ENCODE peak calls at places on chromosomes 13 and 19, in eight cellular contexts. One of them, this sample, is unnamed.

GRCh38 chr19:50875795-50876422 is 2.7 kb downstream of the KLK2 start:
- DNase-seq in pancreas: no peak
- DNase-seq in T-helper 2 cell treated with Interferon-gamma antibody and Interleukin-4, amounts not matched to agents 5 μg/mL and 100 μg/mL, for 36 hours: no peak
- DNase-seq in RCC 7860: no peak
- DNase-seq in ureter: no peak
- DNase-seq in esophagus squamous epithelium: no peak
- DNase-seq in T-helper 9 cell: no peak
- DNase-seq in IMR-90: no peak
- DNase-seq in this sample: no peak

GRCh38 chr13:35016362-35017148 is 74.5 kb downstream of the NBEA start:
- DNase-seq in IMR-90: no peak
- DNase-seq in esophagus squamous epithelium: no peak
- DNase-seq in pancreas: no peak
- DNase-seq in T-helper 2 cell treated with Interferon-gamma antibody and Interleukin-4, amounts not matched to agents 5 μg/mL and 100 μg/mL, for 36 hours: no peak
- DNase-seq in T-helper 9 cell: no peak
- DNase-seq in RCC 7860: no peak
- DNase-seq in ureter: no peak
- DNase-seq in this sample: no peak

GRCh38 chr13:33918199-33918932 is 100.4 kb downstream of the RFC3 start:
- DNase-seq in RCC 7860: peak; percentile 67
- DNase-seq in ureter: no peak
- DNase-seq in esophagus squamous epithelium: no peak
- DNase-seq in IMR-90: peak; percentile 71
- DNase-seq in pancreas: no peak
- DNase-seq in T-helper 9 cell: no peak
- DNase-seq in T-helper 2 cell treated with Interferon-gamma antibody and Interleukin-4, amounts not matched to agents 5 μg/mL and 100 μg/mL, for 36 hours: no peak
- DNase-seq in this sample: no peak

GRCh38 chr13:104289400-104289799 is 1223.2 kb upstream of the SLC10A2 start:
- DNase-seq in T-helper 2 cell treated with Interferon-gamma antibody and Interleukin-4, amounts not matched to agents 5 μg/mL and 100 μg/mL, for 36 hours: no peak
- DNase-seq in RCC 7860: no peak
- DNase-seq in esophagus squamous epithelium: no peak
- DNase-seq in ureter: no peak
- DNase-seq in IMR-90: no peak
- DNase-seq in T-helper 9 cell: no peak
- DNase-seq in pancreas: no peak
- DNase-seq in this sample: no peak

GRCh38 chr19:17098326-17098725 is 22.7 kb downstream of the MYO9B start:
- DNase-seq in pancreas: no peak
- DNase-seq in T-helper 2 cell treated with Interferon-gamma antibody and Interleukin-4, amounts not matched to agents 5 μg/mL and 100 μg/mL, for 36 hours: no peak
- DNase-seq in ureter: no peak
- DNase-seq in T-helper 9 cell: no peak
- DNase-seq in esophagus squamous epithelium: no peak
- DNase-seq in IMR-90: peak; percentile 34
- DNase-seq in RCC 7860: no peak
- DNase-seq in this sample: no peak

GRCh38 chr19:1985588-1986356 is 29.7 kb downstream of the BTBD2 start:
- DNase-seq in RCC 7860: no peak
- DNase-seq in IMR-90: no peak
- DNase-seq in esophagus squamous epithelium: no peak
- DNase-seq in ureter: no peak
- DNase-seq in T-helper 9 cell: no peak
- DNase-seq in T-helper 2 cell treated with Interferon-gamma antibody and Interleukin-4, amounts not matched to agents 5 μg/mL and 100 μg/mL, for 36 hours: no peak
- DNase-seq in pancreas: no peak
- DNase-seq in this sample: no peak

GRCh38 chr19:28553005-28553404 is 659.9 kb downstream of the UQCRFS1 start:
- DNase-seq in pancreas: no peak
- DNase-seq in ureter: no peak
- DNase-seq in esophagus squamous epithelium: no peak
- DNase-seq in T-helper 9 cell: no peak
- DNase-seq in RCC 7860: no peak
- DNase-seq in IMR-90: no peak
- DNase-seq in T-helper 2 cell treated with Interferon-gamma antibody and Interleukin-4, amounts not matched to agents 5 μg/mL and 100 μg/mL, for 36 hours: peak; percentile 7
- DNase-seq in this sample: no peak

GRCh38 chr13:98098511-98098910 is 44.4 kb upstream of the FARP1 start:
- DNase-seq in esophagus squamous epithelium: no peak
- DNase-seq in IMR-90: peak; percentile 78
- DNase-seq in T-helper 9 cell: no peak
- DNase-seq in pancreas: no peak
- DNase-seq in ureter: no peak
- DNase-seq in RCC 7860: no peak
- DNase-seq in T-helper 2 cell treated with Interferon-gamma antibody and Interleukin-4, amounts not matched to agents 5 μg/mL and 100 μg/mL, for 36 hours: no peak
- DNase-seq in this sample: no peak

GRCh38 chr19:6590458-6591319 is at the start of gene CD70:
- DNase-seq in T-helper 9 cell: peak; percentile 28
- DNase-seq in T-helper 2 cell treated with Interferon-gamma antibody and Interleukin-4, amounts not matched to agents 5 μg/mL and 100 μg/mL, for 36 hours: peak; percentile 75
- DNase-seq in pancreas: no peak
- DNase-seq in RCC 7860: peak; percentile 94
- DNase-seq in esophagus squamous epithelium: no peak
- DNase-seq in IMR-90: no peak
- DNase-seq in ureter: no peak
- DNase-seq in this sample: no peak

GRCh38 chr13:54660277-54660676 is 1631.7 kb downstream of the OLFM4 start:
- DNase-seq in ureter: no peak
- DNase-seq in IMR-90: no peak
- DNase-seq in pancreas: no peak
- DNase-seq in esophagus squamous epithelium: no peak
- DNase-seq in T-helper 9 cell: no peak
- DNase-seq in RCC 7860: no peak
- DNase-seq in T-helper 2 cell treated with Interferon-gamma antibody and Interleukin-4, amounts not matched to agents 5 μg/mL and 100 μg/mL, for 36 hours: no peak
- DNase-seq in this sample: no peak

GRCh38 chr13:40485611-40486517 is 180.6 kb downstream of the FOXO1 start:
- DNase-seq in esophagus squamous epithelium: no peak
- DNase-seq in pancreas: no peak
- DNase-seq in T-helper 9 cell: peak; percentile 53
- DNase-seq in T-helper 2 cell treated with Interferon-gamma antibody and Interleukin-4, amounts not matched to agents 5 μg/mL and 100 μg/mL, for 36 hours: peak; percentile 53
- DNase-seq in ureter: no peak
- DNase-seq in IMR-90: no peak
- DNase-seq in RCC 7860: no peak
- DNase-seq in this sample: no peak

GRCh38 chr13:110511509-110512181 is 49.9 kb downstream of the RAB20 start:
- DNase-seq in T-helper 2 cell treated with Interferon-gamma antibody and Interleukin-4, amounts not matched to agents 5 μg/mL and 100 μg/mL, for 36 hours: no peak
- DNase-seq in T-helper 9 cell: no peak
- DNase-seq in IMR-90: no peak
- DNase-seq in pancreas: no peak
- DNase-seq in ureter: no peak
- DNase-seq in esophagus squamous epithelium: no peak
- DNase-seq in RCC 7860: no peak
- DNase-seq in this sample: no peak

GRCh38 chr19:30069535-30070197 is 127.6 kb downstream of the URI1 start:
- DNase-seq in ureter: no peak
- DNase-seq in esophagus squamous epithelium: no peak
- DNase-seq in pancreas: no peak
- DNase-seq in T-helper 9 cell: no peak
- DNase-seq in IMR-90: no peak
- DNase-seq in T-helper 2 cell treated with Interferon-gamma antibody and Interleukin-4, amounts not matched to agents 5 μg/mL and 100 μg/mL, for 36 hours: no peak
- DNase-seq in RCC 7860: no peak
- DNase-seq in this sample: peak; percentile 71

GRCh38 chr19:398719-399118 is 10.2 kb downstream of the C2CD4C start:
- DNase-seq in pancreas: peak; percentile 4
- DNase-seq in IMR-90: no peak
- DNase-seq in esophagus squamous epithelium: no peak
- DNase-seq in T-helper 2 cell treated with Interferon-gamma antibody and Interleukin-4, amounts not matched to agents 5 μg/mL and 100 μg/mL, for 36 hours: no peak
- DNase-seq in RCC 7860: no peak
- DNase-seq in T-helper 9 cell: no peak
- DNase-seq in ureter: no peak
- DNase-seq in this sample: no peak

GRCh38 chr19:2503521-2504109 is 27.7 kb downstream of the GADD45B start:
- DNase-seq in T-helper 2 cell treated with Interferon-gamma antibody and Interleukin-4, amounts not matched to agents 5 μg/mL and 100 μg/mL, for 36 hours: peak; percentile 70
- DNase-seq in ureter: no peak
- DNase-seq in RCC 7860: peak; percentile 58
- DNase-seq in pancreas: no peak
- DNase-seq in esophagus squamous epithelium: no peak
- DNase-seq in IMR-90: peak; percentile 78
- DNase-seq in T-helper 9 cell: peak; percentile 65
- DNase-seq in this sample: no peak

GRCh38 chr13:42066542-42066941 is 18.1 kb downstream of the DGKH start:
- DNase-seq in T-helper 9 cell: no peak
- DNase-seq in pancreas: no peak
- DNase-seq in ureter: no peak
- DNase-seq in IMR-90: peak; percentile 97
- DNase-seq in esophagus squamous epithelium: no peak
- DNase-seq in T-helper 2 cell treated with Interferon-gamma antibody and Interleukin-4, amounts not matched to agents 5 μg/mL and 100 μg/mL, for 36 hours: no peak
- DNase-seq in RCC 7860: no peak
- DNase-seq in this sample: no peak

GRCh38 chr13:99417151-99417820 is 84.0 kb upstream of the TM9SF2 start:
- DNase-seq in T-helper 9 cell: no peak
- DNase-seq in pancreas: no peak
- DNase-seq in IMR-90: no peak
- DNase-seq in ureter: no peak
- DNase-seq in T-helper 2 cell treated with Interferon-gamma antibody and Interleukin-4, amounts not matched to agents 5 μg/mL and 100 μg/mL, for 36 hours: no peak
- DNase-seq in RCC 7860: no peak
- DNase-seq in esophagus squamous epithelium: no peak
- DNase-seq in this sample: peak; percentile 53

GRCh38 chr19:2449019-2449418 is 7.7 kb downstream of the LMNB2 start:
- DNase-seq in pancreas: no peak
- DNase-seq in T-helper 9 cell: no peak
- DNase-seq in RCC 7860: peak; percentile 4
- DNase-seq in IMR-90: no peak
- DNase-seq in T-helper 2 cell treated with Interferon-gamma antibody and Interleukin-4, amounts not matched to agents 5 μg/mL and 100 μg/mL, for 36 hours: no peak
- DNase-seq in esophagus squamous epithelium: no peak
- DNase-seq in ureter: no peak
- DNase-seq in this sample: no peak

GRCh38 chr19:584240-585001 is 5.3 kb upstream of the HCN2 start:
- DNase-seq in pancreas: no peak
- DNase-seq in T-helper 9 cell: peak; percentile 65
- DNase-seq in RCC 7860: no peak
- DNase-seq in T-helper 2 cell treated with Interferon-gamma antibody and Interleukin-4, amounts not matched to agents 5 μg/mL and 100 μg/mL, for 36 hours: peak; percentile 48
- DNase-seq in ureter: no peak
- DNase-seq in esophagus squamous epithelium: no peak
- DNase-seq in IMR-90: peak; percentile 27
- DNase-seq in this sample: no peak

GRCh38 chr13:112972867-112973576 is 4.0 kb downstream of the MCF2L start:
- DNase-seq in IMR-90: no peak
- DNase-seq in esophagus squamous epithelium: no peak
- DNase-seq in ureter: no peak
- DNase-seq in T-helper 9 cell: no peak
- DNase-seq in RCC 7860: no peak
- DNase-seq in pancreas: no peak
- DNase-seq in T-helper 2 cell treated with Interferon-gamma antibody and Interleukin-4, amounts not matched to agents 5 μg/mL and 100 μg/mL, for 36 hours: no peak
- DNase-seq in this sample: no peak

GRCh38 chr19:3024870-3025515 is 4.1 kb downstream of the TLE2 start:
- DNase-seq in T-helper 2 cell treated with Interferon-gamma antibody and Interleukin-4, amounts not matched to agents 5 μg/mL and 100 μg/mL, for 36 hours: no peak
- DNase-seq in ureter: no peak
- DNase-seq in IMR-90: no peak
- DNase-seq in pancreas: no peak
- DNase-seq in RCC 7860: no peak
- DNase-seq in T-helper 9 cell: no peak
- DNase-seq in esophagus squamous epithelium: no peak
- DNase-seq in this sample: no peak

GRCh38 chr19:246551-246950 is 44.7 kb downstream of the PLPP2 start:
- DNase-seq in RCC 7860: no peak
- DNase-seq in esophagus squamous epithelium: no peak
- DNase-seq in ureter: no peak
- DNase-seq in T-helper 2 cell treated with Interferon-gamma antibody and Interleukin-4, amounts not matched to agents 5 μg/mL and 100 μg/mL, for 36 hours: peak; percentile 27
- DNase-seq in pancreas: peak; percentile 29
- DNase-seq in IMR-90: no peak
- DNase-seq in T-helper 9 cell: no peak
- DNase-seq in this sample: no peak

GRCh38 chr19:14432817-14433453 is at the start of gene PKN1:
- DNase-seq in T-helper 2 cell treated with Interferon-gamma antibody and Interleukin-4, amounts not matched to agents 5 μg/mL and 100 μg/mL, for 36 hours: peak; percentile 62
- DNase-seq in ureter: no peak
- DNase-seq in esophagus squamous epithelium: no peak
- DNase-seq in IMR-90: no peak
- DNase-seq in T-helper 9 cell: peak; percentile 34
- DNase-seq in RCC 7860: no peak
- DNase-seq in pancreas: peak; percentile 50
- DNase-seq in this sample: no peak

GRCh38 chr13:100565291-100565690 is 23.3 kb downstream of the GGACT start:
- DNase-seq in T-helper 9 cell: no peak
- DNase-seq in RCC 7860: no peak
- DNase-seq in T-helper 2 cell treated with Interferon-gamma antibody and Interleukin-4, amounts not matched to agents 5 μg/mL and 100 μg/mL, for 36 hours: no peak
- DNase-seq in ureter: no peak
- DNase-seq in pancreas: no peak
- DNase-seq in IMR-90: no peak
- DNase-seq in esophagus squamous epithelium: no peak
- DNase-seq in this sample: no peak

GRCh38 chr19:16391301-16392055 is 66.9 kb downstream of the KLF2 start:
- DNase-seq in IMR-90: no peak
- DNase-seq in esophagus squamous epithelium: no peak
- DNase-seq in T-helper 9 cell: no peak
- DNase-seq in RCC 7860: no peak
- DNase-seq in T-helper 2 cell treated with Interferon-gamma antibody and Interleukin-4, amounts not matched to agents 5 μg/mL and 100 μg/mL, for 36 hours: no peak
- DNase-seq in pancreas: no peak
- DNase-seq in ureter: no peak
- DNase-seq in this sample: no peak

GRCh38 chr19:17659996-17660395 is 28.2 kb downstream of the UNC13A start:
- DNase-seq in ureter: no peak
- DNase-seq in pancreas: no peak
- DNase-seq in T-helper 9 cell: no peak
- DNase-seq in IMR-90: no peak
- DNase-seq in esophagus squamous epithelium: no peak
- DNase-seq in RCC 7860: no peak
- DNase-seq in T-helper 2 cell treated with Interferon-gamma antibody and Interleukin-4, amounts not matched to agents 5 μg/mL and 100 μg/mL, for 36 hours: no peak
- DNase-seq in this sample: no peak

GRCh38 chr19:36847968-36848367 is 2.7 kb upstream of the ZNF345 start:
- DNase-seq in T-helper 9 cell: no peak
- DNase-seq in T-helper 2 cell treated with Interferon-gamma antibody and Interleukin-4, amounts not matched to agents 5 μg/mL and 100 μg/mL, for 36 hours: no peak
- DNase-seq in IMR-90: no peak
- DNase-seq in RCC 7860: no peak
- DNase-seq in pancreas: no peak
- DNase-seq in esophagus squamous epithelium: no peak
- DNase-seq in ureter: no peak
- DNase-seq in this sample: no peak

GRCh38 chr13:94065741-94066140 is 413.7 kb downstream of the DCT start:
- DNase-seq in ureter: no peak
- DNase-seq in RCC 7860: peak; percentile 47
- DNase-seq in IMR-90: peak; percentile 78
- DNase-seq in pancreas: no peak
- DNase-seq in T-helper 9 cell: no peak
- DNase-seq in T-helper 2 cell treated with Interferon-gamma antibody and Interleukin-4, amounts not matched to agents 5 μg/mL and 100 μg/mL, for 36 hours: no peak
- DNase-seq in esophagus squamous epithelium: no peak
- DNase-seq in this sample: no peak

GRCh38 chr19:47813995-47814328 is 7.8 kb upstream of the CRX start:
- DNase-seq in IMR-90: no peak
- DNase-seq in T-helper 2 cell treated with Interferon-gamma antibody and Interleukin-4, amounts not matched to agents 5 μg/mL and 100 μg/mL, for 36 hours: no peak
- DNase-seq in esophagus squamous epithelium: no peak
- DNase-seq in T-helper 9 cell: no peak
- DNase-seq in ureter: no peak
- DNase-seq in pancreas: no peak
- DNase-seq in RCC 7860: no peak
- DNase-seq in this sample: no peak

GRCh38 chr19:42052241-42052863 is 17.7 kb downstream of the GRIK5 start:
- DNase-seq in ureter: no peak
- DNase-seq in T-helper 2 cell treated with Interferon-gamma antibody and Interleukin-4, amounts not matched to agents 5 μg/mL and 100 μg/mL, for 36 hours: no peak
- DNase-seq in RCC 7860: no peak
- DNase-seq in IMR-90: no peak
- DNase-seq in T-helper 9 cell: no peak
- DNase-seq in esophagus squamous epithelium: no peak
- DNase-seq in pancreas: no peak
- DNase-seq in this sample: no peak

GRCh38 chr19:29006057-29006735 is 206.8 kb downstream of the UQCRFS1 start:
- DNase-seq in IMR-90: peak; percentile 57
- DNase-seq in T-helper 2 cell treated with Interferon-gamma antibody and Interleukin-4, amounts not matched to agents 5 μg/mL and 100 μg/mL, for 36 hours: no peak
- DNase-seq in ureter: no peak
- DNase-seq in pancreas: no peak
- DNase-seq in esophagus squamous epithelium: no peak
- DNase-seq in RCC 7860: peak; percentile 44
- DNase-seq in T-helper 9 cell: no peak
- DNase-seq in this sample: no peak

GRCh38 chr19:17555929-17556813 is 722 bp downstream of the COLGALT1 start:
- DNase-seq in esophagus squamous epithelium: no peak
- DNase-seq in T-helper 9 cell: no peak
- DNase-seq in ureter: peak; percentile 72
- DNase-seq in RCC 7860: peak; percentile 42
- DNase-seq in pancreas: peak; percentile 62
- DNase-seq in T-helper 2 cell treated with Interferon-gamma antibody and Interleukin-4, amounts not matched to agents 5 μg/mL and 100 μg/mL, for 36 hours: peak; percentile 15
- DNase-seq in IMR-90: peak; percentile 44
- DNase-seq in this sample: no peak

GRCh38 chr13:112931028-112931934 is 37.7 kb upstream of the MCF2L start:
- DNase-seq in IMR-90: peak; percentile 76
- DNase-seq in ureter: no peak
- DNase-seq in esophagus squamous epithelium: no peak
- DNase-seq in pancreas: no peak
- DNase-seq in RCC 7860: peak; percentile 50
- DNase-seq in T-helper 9 cell: no peak
- DNase-seq in T-helper 2 cell treated with Interferon-gamma antibody and Interleukin-4, amounts not matched to agents 5 μg/mL and 100 μg/mL, for 36 hours: no peak
- DNase-seq in this sample: no peak

GRCh38 chr19:45464861-45465427 is 2.9 kb upstream of the FOSB start:
- DNase-seq in esophagus squamous epithelium: no peak
- DNase-seq in IMR-90: no peak
- DNase-seq in T-helper 2 cell treated with Interferon-gamma antibody and Interleukin-4, amounts not matched to agents 5 μg/mL and 100 μg/mL, for 36 hours: no peak
- DNase-seq in pancreas: no peak
- DNase-seq in RCC 7860: no peak
- DNase-seq in T-helper 9 cell: no peak
- DNase-seq in ureter: no peak
- DNase-seq in this sample: no peak